ENCODE peak calls at places on chromosome 1, in four cellular contexts. V, T, Z and O are unnamed samples.

GRCh38 chr1:161989801-161990200 is 33.9 kb downstream of the OLFML2B start:
- DNase-seq in V (peak; percentile 84), T (no peak), Z (no peak), O (no peak)

GRCh38 chr1:78779831-78780230 is 130.2 kb downstream of the IFI44 start:
- DNase-seq in V (no peak), T (peak; percentile 4), Z (no peak), O (no peak)

GRCh38 chr1:210724768-210725167 is 396.1 kb downstream of the HHAT start:
- DNase-seq in V (no peak), T (no peak), Z (no peak), O (no peak)

GRCh38 chr1:107689157-107689556 is 275.8 kb downstream of the VAV3 start:
- DNase-seq in V (no peak), T (no peak), Z (peak; percentile 13), O (no peak)

GRCh38 chr1:199878818-199879217 is 148.7 kb upstream of the NR5A2 start:
- DNase-seq in V (peak; percentile 53), T (no peak), Z (no peak), O (no peak)

GRCh38 chr1:176617881-176618280 is 154.9 kb downstream of the PAPPA2 start:
- DNase-seq in V (no peak), T (peak; percentile 64), Z (no peak), O (no peak)

GRCh38 chr1:55378582-55378981 is 163.4 kb upstream of the USP24 start:
- DNase-seq in V (no peak), T (peak; percentile 30), Z (no peak), O (no peak)

GRCh38 chr1:38004284-38005101 is 821 bp downstream of the FHL3 start:
- DNase-seq in V (no peak), T (no peak), Z (no peak), O (no peak)

GRCh38 chr1:225448146-225448805 is 20.4 kb upstream of the LBR start:
- DNase-seq in V (no peak), T (no peak), Z (no peak), O (no peak)

GRCh38 chr1:234141006-234141405 is 232.2 kb upstream of the COA6 start:
- DNase-seq in V (no peak), T (no peak), Z (no peak), O (no peak)

GRCh38 chr1:153494976-153495535 is 34.6 kb upstream of the S100A7 start:
- DNase-seq in V (peak; percentile 30), T (peak; percentile 45), Z (peak; percentile 91), O (peak; percentile 35)

GRCh38 chr1:221708987-221709386 is 32.9 kb downstream of the DUSP10 start:
- DNase-seq in V (peak; percentile 12), T (peak; percentile 67), Z (peak; percentile 72), O (peak; percentile 9)

GRCh38 chr1:172167801-172168596 is 252.5 kb upstream of the C1orf105 start:
- DNase-seq in V (no peak), T (peak; percentile 94), Z (peak; percentile 62), O (no peak)

GRCh38 chr1:31669786-31670582 is 25.3 kb upstream of the PEF1 start:
- DNase-seq in V (no peak), T (peak; percentile 29), Z (peak; percentile 83), O (no peak)

GRCh38 chr1:157237522-157237921 is 99.3 kb upstream of the ETV3 start:
- DNase-seq in V (no peak), T (no peak), Z (no peak), O (no peak)

GRCh38 chr1:170010443-170010842 is 64.1 kb downstream of the KIFAP3 start:
- DNase-seq in V (no peak), T (peak; percentile 72), Z (peak; percentile 65), O (peak; percentile 34)

GRCh38 chr1:151199860-151200581 is 1.7 kb downstream of the PIP5K1A start:
- DNase-seq in V (no peak), T (peak; percentile 95), Z (no peak), O (peak; percentile 53)

GRCh38 chr1:230282157-230282556 is 144.0 kb downstream of the PGBD5 start:
- DNase-seq in V (no peak), T (no peak), Z (no peak), O (no peak)

GRCh38 chr1:212162635-212163034 is 122.6 kb upstream of the PPP2R5A start:
- DNase-seq in V (no peak), T (peak; percentile 77), Z (peak; percentile 25), O (peak; percentile 5)

GRCh38 chr1:116881879-116882520 is 27.7 kb upstream of the PTGFRN start:
- DNase-seq in V (no peak), T (peak; percentile 93), Z (peak; percentile 31), O (peak; percentile 25)

GRCh38 chr1:183092350-183092749 is 69.1 kb downstream of the LAMC1 start:
- DNase-seq in V (no peak), T (no peak), Z (no peak), O (no peak)

GRCh38 chr1:4605158-4605557 is 49.3 kb upstream of the AJAP1 start:
- DNase-seq in V (no peak), T (no peak), Z (no peak), O (peak; percentile 45)

GRCh38 chr1:183097438-183098051 is 74.3 kb downstream of the LAMC1 start:
- DNase-seq in V (no peak), T (peak; percentile 84), Z (no peak), O (no peak)

GRCh38 chr1:211613108-211613947 is 34.4 kb upstream of the SLC30A1 start:
- DNase-seq in V (peak; percentile 87), T (peak; percentile 98), Z (peak; percentile 45), O (peak; percentile 75)

GRCh38 chr1:60564196-60564595 is 490.6 kb upstream of the C1orf87 start:
- DNase-seq in V (no peak), T (no peak), Z (no peak), O (no peak)

GRCh38 chr1:212070720-212071302 is 35.3 kb downstream of the DTL start:
- DNase-seq in V (peak; percentile 18), T (peak; percentile 70), Z (no peak), O (peak; percentile 47)

GRCh38 chr1:29202053-29202452 is 20.4 kb upstream of the SRSF4 start:
- DNase-seq in V (peak; percentile 67), T (peak; percentile 10), Z (no peak), O (no peak)

GRCh38 chr1:195851804-195852203 is 756.4 kb downstream of the KCNT2 start:
- DNase-seq in V (no peak), T (no peak), Z (no peak), O (no peak)

GRCh38 chr1:150009604-150010387 is 730 bp downstream of the OTUD7B start:
- DNase-seq in V (no peak), T (peak; percentile 69), Z (no peak), O (peak; percentile 69)

GRCh38 chr1:97334454-97334853 is 586.4 kb downstream of the DPYD start:
- DNase-seq in V (no peak), T (peak; percentile 94), Z (no peak), O (no peak)

GRCh38 chr1:240462766-240463410 is 149.1 kb downstream of the GREM2 start:
- DNase-seq in V (no peak), T (peak; percentile 33), Z (no peak), O (no peak)

GRCh38 chr1:161137881-161138280 is 5.4 kb upstream of the DEDD start:
- DNase-seq in V (no peak), T (no peak), Z (no peak), O (no peak)